ENCODE peak calls at places on chromosome 19, in four cellular contexts. One of them, this sample, is unnamed.

GRCh38 chr19:8004723-8005513 is 523 bp downstream of the ELAVL1 start:
- DNase-seq in IMR-90: peak
- DNase-seq in H9: no peak
- DNase-seq in neuronal stem cell: no peak
- DNase-seq in this sample: peak

GRCh38 chr19:7288977-7289376 is 5.2 kb downstream of the INSR start:
- DNase-seq in IMR-90: no peak
- DNase-seq in H9: no peak
- DNase-seq in neuronal stem cell: no peak
- DNase-seq in this sample: no peak

GRCh38 chr19:35260694-35261304 is 8.0 kb upstream of the USF2 start:
- DNase-seq in IMR-90: no peak
- DNase-seq in H9: no peak
- DNase-seq in neuronal stem cell: no peak
- DNase-seq in this sample: no peak

GRCh38 chr19:49595819-49596404 is 4.9 kb downstream of the PRR12 start:
- DNase-seq in IMR-90: no peak
- DNase-seq in H9: no peak
- DNase-seq in neuronal stem cell: no peak
- DNase-seq in this sample: no peak

GRCh38 chr19:7914099-7914498 is 531 bp upstream of the TGFBR3L start:
- DNase-seq in IMR-90: no peak
- DNase-seq in H9: no peak
- DNase-seq in neuronal stem cell: no peak
- DNase-seq in this sample: no peak

GRCh38 chr19:15337202-15337601 is 4.9 kb upstream of the BRD4 start:
- DNase-seq in IMR-90: peak
- DNase-seq in H9: no peak
- DNase-seq in neuronal stem cell: no peak
- DNase-seq in this sample: peak

GRCh38 chr19:4390862-4391693 is 9.3 kb downstream of the SH3GL1 start:
- DNase-seq in IMR-90: no peak
- DNase-seq in H9: no peak
- DNase-seq in neuronal stem cell: no peak
- DNase-seq in this sample: no peak

GRCh38 chr19:5289060-5289990 is 51.3 kb downstream of the PTPRS start:
- DNase-seq in IMR-90: no peak
- DNase-seq in H9: no peak
- DNase-seq in neuronal stem cell: no peak
- DNase-seq in this sample: no peak

GRCh38 chr19:47471733-47472457 is at the start of gene SLC8A2:
- DNase-seq in IMR-90: peak
- DNase-seq in H9: peak
- DNase-seq in neuronal stem cell: peak
- DNase-seq in this sample: peak

GRCh38 chr19:33177417-33177976 is 16.6 kb upstream of the LRP3 start:
- DNase-seq in IMR-90: no peak
- DNase-seq in H9: no peak
- DNase-seq in neuronal stem cell: no peak
- DNase-seq in this sample: peak

GRCh38 chr19:35955881-35956634 is 19.9 kb downstream of the LRFN3 start:
- DNase-seq in IMR-90: no peak
- DNase-seq in H9: no peak
- DNase-seq in neuronal stem cell: no peak
- DNase-seq in this sample: no peak

GRCh38 chr19:7507884-7508283 is 8.0 kb upstream of the ZNF358 start:
- DNase-seq in IMR-90: peak
- DNase-seq in H9: peak
- DNase-seq in neuronal stem cell: no peak
- DNase-seq in this sample: peak

GRCh38 chr19:24057144-24057543 is 29.8 kb upstream of the ZNF254 start:
- DNase-seq in IMR-90: no peak
- DNase-seq in H9: no peak
- DNase-seq in neuronal stem cell: no peak
- DNase-seq in this sample: no peak

GRCh38 chr19:54905908-54906511 is at the start of gene NCR1:
- DNase-seq in IMR-90: no peak
- DNase-seq in H9: peak
- DNase-seq in neuronal stem cell: no peak
- DNase-seq in this sample: no peak

GRCh38 chr19:23409392-23410048 is 14.2 kb upstream of the ZNF91 start:
- DNase-seq in IMR-90: no peak
- DNase-seq in H9: no peak
- DNase-seq in neuronal stem cell: no peak
- DNase-seq in this sample: no peak

GRCh38 chr19:34403784-34404108 is 453 bp upstream of the PDCD2L start:
- DNase-seq in IMR-90: no peak
- DNase-seq in H9: no peak
- DNase-seq in neuronal stem cell: no peak
- DNase-seq in this sample: no peak

GRCh38 chr19:48958006-48958405 is 3.3 kb downstream of the BAX start:
- DNase-seq in IMR-90: no peak
- DNase-seq in H9: no peak
- DNase-seq in neuronal stem cell: no peak
- DNase-seq in this sample: no peak

GRCh38 chr19:40302224-40303011 is 17.3 kb upstream of the AKT2 start:
- DNase-seq in IMR-90: no peak
- DNase-seq in H9: no peak
- DNase-seq in neuronal stem cell: no peak
- DNase-seq in this sample: no peak

GRCh38 chr19:54179921-54180452 is 7.0 kb upstream of the TMC4 start:
- DNase-seq in IMR-90: peak
- DNase-seq in H9: peak
- DNase-seq in neuronal stem cell: peak
- DNase-seq in this sample: peak

GRCh38 chr19:2475018-2475701 is 767 bp upstream of the GADD45B start:
- DNase-seq in IMR-90: peak
- DNase-seq in H9: no peak
- DNase-seq in neuronal stem cell: no peak
- DNase-seq in this sample: peak

GRCh38 chr19:50328257-50329145 is 676 bp downstream of the KCNC3 start:
- DNase-seq in IMR-90: no peak
- DNase-seq in H9: peak
- DNase-seq in neuronal stem cell: no peak
- DNase-seq in this sample: no peak

GRCh38 chr19:15249560-15249874 is 17.3 kb upstream of the EPHX3 start:
- DNase-seq in IMR-90: no peak
- DNase-seq in H9: no peak
- DNase-seq in neuronal stem cell: no peak
- DNase-seq in this sample: no peak

GRCh38 chr19:35124098-35125060 is 8.8 kb downstream of the FXYD3 start:
- DNase-seq in IMR-90: peak
- DNase-seq in H9: peak
- DNase-seq in neuronal stem cell: no peak
- DNase-seq in this sample: no peak

DNA sequence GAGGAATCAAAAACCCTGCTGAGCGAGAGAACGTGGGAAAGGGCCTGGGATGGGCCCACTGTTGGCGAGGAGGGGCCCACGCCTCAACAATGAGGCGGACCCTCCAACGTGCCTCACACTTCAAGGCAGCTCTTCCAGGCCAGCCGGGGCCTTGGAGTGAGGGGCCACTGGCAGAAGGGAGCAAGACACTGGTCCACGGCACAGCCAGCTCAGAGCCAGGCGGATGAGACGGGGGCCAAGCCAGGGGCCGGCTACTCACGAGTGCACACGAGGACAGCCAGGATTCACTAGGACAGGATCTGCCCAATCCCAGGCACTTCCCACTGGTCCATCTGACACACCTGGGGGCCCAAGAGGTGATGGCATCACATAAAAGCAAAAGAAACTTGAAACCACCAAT is 20.5 kb downstream of the ELL start:
- DNase-seq in IMR-90: no peak
- DNase-seq in H9: no peak
- DNase-seq in neuronal stem cell: no peak
- DNase-seq in this sample: no peak
- H2BK5ac ChIP-seq in IMR-90: no peak
- H2BK5ac ChIP-seq in H9: no peak
- H2BK5ac ChIP-seq in neuronal stem cell: peak
- H2BK5ac ChIP-seq in this sample: no peak

GRCh38 chr19:31913103-31913710 is 432.2 kb upstream of the ZNF507 start:
- DNase-seq in IMR-90: no peak
- DNase-seq in H9: no peak
- DNase-seq in neuronal stem cell: no peak
- DNase-seq in this sample: no peak

GRCh38 chr19:31905980-31906948 is 439.1 kb upstream of the ZNF507 start:
- DNase-seq in IMR-90: no peak
- DNase-seq in H9: no peak
- DNase-seq in neuronal stem cell: no peak
- DNase-seq in this sample: peak

GRCh38 chr19:31911577-31911976 is 433.8 kb upstream of the ZNF507 start:
- DNase-seq in IMR-90: no peak
- DNase-seq in H9: no peak
- DNase-seq in neuronal stem cell: no peak
- DNase-seq in this sample: no peak

GRCh38 chr19:31902821-31903220 is 442.6 kb upstream of the ZNF507 start:
- DNase-seq in IMR-90: no peak
- DNase-seq in H9: no peak
- DNase-seq in neuronal stem cell: no peak
- DNase-seq in this sample: no peak

DNA sequence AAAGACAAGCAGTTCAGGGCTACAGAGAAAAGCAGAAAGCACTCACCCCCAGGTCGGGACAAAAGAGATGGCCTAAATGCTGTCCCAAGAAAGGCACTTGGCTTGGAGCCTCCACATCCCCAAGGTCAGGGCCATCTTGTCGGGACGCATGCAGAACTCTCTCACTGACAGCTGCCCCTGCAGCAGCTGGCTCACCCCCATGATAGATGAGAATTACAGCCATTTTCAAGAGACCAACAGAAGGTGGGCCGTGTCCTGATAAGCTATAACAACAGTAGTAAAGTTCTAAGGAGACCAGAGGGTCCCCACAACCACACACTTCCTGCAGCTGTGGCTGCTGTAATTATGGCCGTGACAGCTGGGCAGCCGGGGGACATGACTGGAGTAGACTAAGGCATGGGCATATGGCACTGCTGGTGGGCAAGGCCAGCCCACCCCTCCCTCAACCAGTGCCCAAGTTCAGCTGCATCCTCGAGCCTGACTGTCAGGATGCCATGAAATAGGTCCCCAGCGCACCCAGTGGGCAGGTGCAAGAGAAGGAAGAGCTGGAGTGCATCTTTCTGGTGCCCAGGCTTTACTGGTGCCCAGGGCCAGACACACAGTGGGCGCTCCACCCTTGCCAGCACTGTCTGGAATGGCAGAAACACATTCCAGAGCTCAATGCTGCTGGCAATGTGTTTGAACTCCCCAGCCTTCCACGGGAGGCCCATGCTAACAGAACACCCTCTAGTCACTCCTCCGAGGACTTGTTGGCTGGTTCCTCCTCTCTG is 436.7 kb upstream of the ZNF507 start:
- DNase-seq in IMR-90: no peak
- DNase-seq in H9: no peak
- DNase-seq in neuronal stem cell: no peak
- DNase-seq in this sample: no peak
- H2AFZ ChIP-seq in IMR-90: no peak
- H2AFZ ChIP-seq in H9: no peak
- H2AFZ ChIP-seq in neuronal stem cell: no peak
- H2AFZ ChIP-seq in this sample: no peak

DNA sequence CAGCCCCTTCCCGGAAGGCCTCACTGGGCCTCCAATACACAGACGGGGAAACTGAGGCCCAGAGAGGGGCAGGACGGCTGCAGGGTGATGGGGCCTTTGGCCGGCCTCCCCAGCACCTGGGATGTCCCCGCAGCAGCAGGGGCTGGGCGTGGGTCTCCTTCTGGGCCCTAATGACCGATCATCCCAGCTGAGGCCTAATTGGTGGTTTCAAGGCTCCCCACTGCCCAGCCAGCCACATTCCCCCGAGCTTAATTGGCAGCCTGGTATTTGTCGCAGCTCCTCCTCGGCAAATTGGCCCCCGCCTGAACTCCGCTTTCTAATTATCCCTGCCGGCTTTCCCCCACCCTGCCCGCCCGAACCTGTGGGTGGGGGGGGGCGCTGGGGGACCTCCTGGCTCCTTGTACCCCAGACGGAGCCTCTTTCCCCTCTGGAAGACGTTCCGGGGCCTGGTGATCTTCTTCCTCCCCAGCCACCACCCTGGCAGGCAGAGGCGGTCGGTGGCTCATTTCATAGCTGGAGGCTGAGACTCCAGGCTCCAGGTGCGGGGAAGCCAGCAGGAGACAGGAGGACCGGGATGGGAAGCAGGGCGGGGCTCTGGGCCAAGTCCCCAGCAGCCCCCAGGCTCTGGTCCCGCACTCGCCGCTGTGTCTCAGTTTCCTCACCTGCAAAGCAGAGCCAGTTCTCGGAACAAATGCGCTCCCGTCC is 27.2 kb upstream of the WDR18 start:
- DNase-seq in IMR-90: peak
- DNase-seq in H9: peak
- DNase-seq in neuronal stem cell: peak
- DNase-seq in this sample: peak
- H3K14ac ChIP-seq in IMR-90: peak
- H3K14ac ChIP-seq in H9: peak
- H3K14ac ChIP-seq in neuronal stem cell: peak
- H3K14ac ChIP-seq in this sample: no peak

DNA sequence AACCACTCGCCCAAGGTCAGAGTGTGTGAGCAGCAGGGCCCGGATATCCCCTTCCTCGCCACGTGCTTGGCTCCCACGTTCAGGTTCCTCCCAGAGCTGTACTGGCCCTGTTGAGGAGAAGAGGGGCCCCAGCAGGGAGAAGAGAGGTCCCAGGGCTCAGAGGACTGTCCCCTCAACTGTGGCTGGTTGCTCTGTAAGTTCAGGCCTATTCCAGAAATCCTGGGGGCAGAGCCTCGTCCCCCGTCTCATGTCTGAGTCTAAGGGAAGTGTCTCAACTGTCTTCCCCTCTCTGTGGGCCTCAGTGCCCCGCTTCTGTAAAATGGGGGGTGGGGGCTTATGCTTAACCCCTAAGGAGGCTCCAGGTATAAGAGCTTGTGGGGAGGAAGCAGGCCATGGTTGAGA is 3.9 kb downstream of the PPP5C start:
- DNase-seq in IMR-90: no peak
- DNase-seq in H9: no peak
- DNase-seq in neuronal stem cell: no peak
- DNase-seq in this sample: no peak
- H2BK5ac ChIP-seq in IMR-90: no peak
- H2BK5ac ChIP-seq in H9: no peak
- H2BK5ac ChIP-seq in neuronal stem cell: no peak
- H2BK5ac ChIP-seq in this sample: no peak

GRCh38 chr19:42095142-42095813 is 19.3 kb downstream of the ZNF574 start:
- DNase-seq in IMR-90: no peak
- DNase-seq in H9: no peak
- DNase-seq in neuronal stem cell: no peak
- DNase-seq in this sample: no peak
- H2AFZ ChIP-seq in IMR-90: no peak
- H2AFZ ChIP-seq in H9: no peak
- H2AFZ ChIP-seq in neuronal stem cell: no peak
- H2AFZ ChIP-seq in this sample: no peak